ENCODE peak calls at places on chromosome 19, in eight cellular contexts. I, J, N, W, M, Z, V and Y are unnamed samples.

GRCh38 chr19:24054044-24054935 is 32.7 kb upstream of the ZNF254 start:
- DNase-seq in J (no peak), I (no peak), N (no peak), M (peak; percentile 99), V (no peak), W (no peak), Z (no peak), Y (no peak)

GRCh38 chr19:2462635-2463421 is 6.1 kb upstream of the LMNB2 start:
- DNase-seq in Z (peak; percentile 72), V (peak; percentile 93), W (peak; percentile 99), I (peak; percentile 98), J (no peak), M (peak; percentile 94), N (no peak), Y (no peak)

GRCh38 chr19:38324431-38324830 is 4.8 kb downstream of the KCNK6 start:
- DNase-seq in W (no peak), N (no peak), M (peak; percentile 68), V (no peak), J (no peak), I (no peak), Z (no peak), Y (no peak)

GRCh38 chr19:40709817-40710216 is 6.9 kb downstream of the COQ8B start:
- DNase-seq in W (no peak), Z (no peak), N (no peak), I (no peak), M (no peak), J (no peak), V (no peak), Y (no peak)

GRCh38 chr19:1943661-1944087 is 2.7 kb downstream of the CSNK1G2 start:
- DNase-seq in V (no peak), J (no peak), M (no peak), N (no peak), I (no peak), W (no peak), Z (no peak), Y (no peak)

GRCh38 chr19:6587093-6587820 is 3.7 kb downstream of the CD70 start:
- DNase-seq in M (no peak), N (no peak), J (peak; percentile 40), W (peak; percentile 43), I (peak; percentile 72), V (no peak), Z (no peak), Y (peak; percentile 42)

GRCh38 chr19:1106841-1107654 is 3.3 kb downstream of the GPX4 start:
- DNase-seq in I (no peak), M (peak; percentile 71), W (no peak), Z (no peak), J (no peak), V (no peak), N (no peak), Y (no peak)

GRCh38 chr19:17294051-17294891 is 9.0 kb downstream of the ABHD8 start:
- DNase-seq in Z (peak; percentile 37), V (no peak), N (no peak), M (peak; percentile 59), J (peak; percentile 67), I (peak; percentile 88), W (peak; percentile 48), Y (peak; percentile 65)

GRCh38 chr19:49689133-49690072 is at the start of gene ADM5:
- DNase-seq in V (no peak), N (no peak), J (peak; percentile 78), Z (no peak), M (peak; percentile 53), I (peak; percentile 82), W (peak; percentile 56), Y (no peak)

GRCh38 chr19:41872384-41872774 is 4.7 kb upstream of the CD79A start:
- DNase-seq in W (no peak), I (no peak), M (no peak), N (no peak), Z (no peak), V (no peak), J (no peak), Y (no peak)

GRCh38 chr19:46629546-46630025 is 4.7 kb upstream of the PTGIR start:
- DNase-seq in N (no peak), W (no peak), V (no peak), M (no peak), I (no peak), Z (no peak), J (no peak), Y (no peak)

GRCh38 chr19:1093811-1094553 is 1.2 kb downstream of the POLR2E start:
- DNase-seq in J (no peak), M (no peak), I (no peak), V (no peak), W (no peak), Z (no peak), N (no peak), Y (no peak)

GRCh38 chr19:49590971-49591730 is at the start of gene PRR12:
- DNase-seq in I (peak; percentile 81), V (peak; percentile 65), N (peak; percentile 62), W (peak; percentile 88), J (peak; percentile 66), Z (peak; percentile 50), M (peak; percentile 80), Y (peak; percentile 84)

GRCh38 chr19:2291185-2291751 is 9.3 kb upstream of the PEAK3 start:
- DNase-seq in W (peak; percentile 92), I (peak; percentile 75), M (no peak), V (no peak), Z (peak; percentile 62), N (no peak), J (peak; percentile 84), Y (no peak)

GRCh38 chr19:30096596-30097370 is 154.7 kb downstream of the URI1 start:
- DNase-seq in W (no peak), V (no peak), I (no peak), M (no peak), Z (no peak), N (no peak), J (no peak), Y (no peak)

GRCh38 chr19:53873451-53874383 is 6.0 kb downstream of the MYADM start:
- DNase-seq in V (no peak), N (peak; percentile 40), J (no peak), W (no peak), M (no peak), I (no peak), Z (no peak), Y (no peak)

GRCh38 chr19:743168-743687 is 7.7 kb upstream of the MISP start:
- DNase-seq in I (no peak), N (no peak), Z (no peak), W (no peak), J (no peak), V (peak; percentile 41), M (no peak), Y (peak; percentile 59)

GRCh38 chr19:35006342-35006998 is 6.3 kb downstream of the GRAMD1A start:
- DNase-seq in J (no peak), Z (no peak), M (peak; percentile 86), V (no peak), N (no peak), W (no peak), I (no peak), Y (no peak)

DNA sequence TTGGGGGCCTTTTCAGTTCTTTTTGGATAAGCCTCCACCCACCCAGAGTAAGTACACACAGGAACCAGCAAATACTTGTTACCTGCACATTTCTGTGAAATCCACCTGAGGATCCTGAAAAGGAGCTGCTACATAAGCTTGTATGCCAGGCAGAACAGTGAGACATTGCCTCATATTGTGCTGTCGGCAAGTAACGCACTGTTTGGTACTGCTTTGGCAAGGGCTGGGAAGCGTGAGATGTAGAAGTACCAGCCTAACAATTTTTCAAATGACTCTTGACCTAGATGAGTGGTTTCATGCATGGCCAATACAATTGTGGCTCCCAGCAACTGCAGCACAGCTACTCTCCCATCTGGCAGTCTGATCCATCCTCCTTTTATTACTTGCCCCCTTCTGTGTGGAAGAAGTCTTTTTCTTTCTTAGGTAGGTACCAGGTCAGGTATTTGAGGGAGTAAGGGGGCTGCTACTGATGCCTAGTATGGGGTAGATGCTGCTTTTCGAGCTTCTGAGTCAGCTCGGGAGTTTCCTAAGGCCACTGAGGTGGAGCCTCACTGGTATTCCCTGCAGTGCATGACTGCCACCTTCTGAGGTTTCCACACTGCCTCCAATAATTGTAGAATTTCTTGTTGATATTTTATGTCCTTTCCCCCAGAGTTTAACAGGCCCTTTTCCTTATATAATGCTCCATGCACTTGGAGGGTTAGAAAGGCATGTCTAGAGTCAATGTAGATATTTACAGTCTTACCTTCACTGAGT is 52.2 kb downstream of the ZNF737 start:
- DNase-seq in Z (no peak), N (no peak), J (no peak), V (no peak), W (no peak), M (peak; percentile 2), I (no peak), Y (no peak)
- TF ChIP-seq CTCF in Z (no peak), N (no peak), J (no peak), V (no peak), W (no peak), M (no peak), I (no peak), Y (no peak)

GRCh38 chr19:11361771-11362731 is 6.8 kb downstream of the PLPPR2 start:
- DNase-seq in N (no peak), M (no peak), J (peak; percentile 48), W (no peak), V (no peak), Z (no peak), I (peak; percentile 90), Y (no peak)
- TF ChIP-seq CTCF in N (no peak), M (no peak), J (no peak), W (no peak), V (no peak), Z (no peak), I (no peak), Y (no peak)

GRCh38 chr19:55675661-55676354 is 782 bp downstream of the EPN1 start:
- DNase-seq in J (no peak), I (no peak), N (no peak), W (no peak), M (no peak), Z (no peak), V (no peak), Y (no peak)

GRCh38 chr19:55677572-55678028 is 2.6 kb downstream of the EPN1 start:
- DNase-seq in W (no peak), M (no peak), N (no peak), V (no peak), I (no peak), J (no peak), Z (no peak), Y (no peak)

GRCh38 chr19:55676889-55677505 is 2.0 kb downstream of the EPN1 start:
- DNase-seq in W (no peak), I (no peak), J (no peak), N (no peak), M (peak; percentile 56), V (no peak), Z (no peak), Y (no peak)

GRCh38 chr19:55674841-55675660 is at the start of gene EPN1:
- DNase-seq in I (peak; percentile 98), V (peak; percentile 97), Z (peak; percentile 94), M (peak; percentile 98), J (peak; percentile 99), N (peak; percentile 90), W (peak; percentile 100), Y (peak; percentile 99)

GRCh38 chr19:55676384-55676783 is 1.4 kb downstream of the EPN1 start:
- DNase-seq in N (no peak), V (no peak), J (no peak), I (no peak), Z (no peak), W (no peak), M (peak; percentile 30), Y (no peak)
- TF ChIP-seq CTCF in N (no peak), V (peak; percentile 23), J (no peak), I (no peak), Z (no peak), W (no peak), M (peak; percentile 25), Y (no peak)

GRCh38 chr19:56491399-56491798 is 14.3 kb upstream of the ZNF667 start:
- DNase-seq in W (no peak), I (no peak), N (no peak), V (no peak), Z (no peak), M (no peak), J (no peak), Y (no peak)
- TF ChIP-seq CTCF in W (no peak), I (no peak), N (no peak), V (no peak), Z (no peak), M (no peak), J (no peak), Y (no peak)